ENCODE peak calls at places on chromosomes 11 and 22, in seven cellular contexts. K is trophoblast cell, F is PC-9, D is neural progenitor cell, A is PC-3, J is mesenchymal stem cell, N is DND-41. G is an unnamed sample.

GRCh38 chr11:12211331-12212065 is 101.1 kb downstream of the MICAL2 start:
- DNase-seq in A (no peak), N (no peak), K (no peak), J (no peak), F (no peak), D (no peak), G (no peak)

GRCh38 chr11:37506516-37506915 is 908.5 kb upstream of the RAG2 start:
- DNase-seq in J (no peak), A (no peak), D (no peak), F (no peak), N (no peak), K (no peak), G (no peak)

GRCh38 chr22:24389680-24390079 is 37.7 kb upstream of the ADORA2A start:
- DNase-seq in D (no peak), A (no peak), K (peak; percentile 83), N (no peak), J (no peak), F (no peak), G (no peak)

GRCh38 chr22:30457964-30458363 is 13.9 kb downstream of the SEC14L3 start:
- DNase-seq in D (no peak), J (no peak), A (peak; percentile 8), K (no peak), F (no peak), N (no peak), G (peak; percentile 80)

GRCh38 chr11:2122222-2122906 is 16.8 kb downstream of the IGF2 start:
- DNase-seq in D (no peak), N (no peak), A (peak; percentile 30), F (peak; percentile 35), K (no peak), J (peak; percentile 60), G (no peak)

GRCh38 chr11:86510097-86510496 is 135.4 kb downstream of the CCDC81 start:
- DNase-seq in F (no peak), D (no peak), J (no peak), N (no peak), K (no peak), A (no peak), G (no peak)

GRCh38 chr11:38646382-38646781 is 2048.3 kb upstream of the RAG2 start:
- DNase-seq in A (no peak), D (no peak), N (no peak), K (no peak), J (no peak), F (no peak), G (no peak)

GRCh38 chr11:10407055-10407454 is 48.0 kb upstream of the AMPD3 start:
- DNase-seq in N (no peak), F (peak; percentile 87), J (peak; percentile 76), A (peak; percentile 93), D (no peak), K (peak; percentile 80), G (peak; percentile 90)

GRCh38 chr11:94129505-94130335 is 1.1 kb downstream of the PANX1 start:
- DNase-seq in F (no peak), J (peak; percentile 51), N (peak; percentile 16), K (no peak), D (peak; percentile 69), A (peak; percentile 85), G (peak; percentile 43)

GRCh38 chr11:2687782-2688191 is 12.0 kb downstream of the KCNQ1OT1 start:
- DNase-seq in J (no peak), K (no peak), A (no peak), F (no peak), N (no peak), D (no peak), G (no peak)

GRCh38 chr11:107705027-107705426 is 6.8 kb downstream of the SLN start:
- DNase-seq in J (peak; percentile 90), D (no peak), A (peak; percentile 98), F (peak; percentile 78), N (no peak), K (peak; percentile 20), G (peak; percentile 96)

GRCh38 chr11:12163181-12163841 is 52.9 kb downstream of the MICAL2 start:
- DNase-seq in F (no peak), A (peak; percentile 46), D (no peak), J (peak; percentile 96), K (peak; percentile 84), N (no peak), G (peak; percentile 65)

GRCh38 chr22:37226514-37226913 is 14.2 kb upstream of the SSTR3 start:
- DNase-seq in N (no peak), F (no peak), A (no peak), K (no peak), D (no peak), J (no peak), G (no peak)

GRCh38 chr11:61745796-61746653 is 6.4 kb upstream of the MYRF start:
- DNase-seq in K (no peak), A (no peak), N (no peak), J (no peak), F (no peak), D (no peak), G (no peak)

GRCh38 chr22:41589260-41589600 is 410 bp downstream of the PMM1 start:
- DNase-seq in N (peak; percentile 46), K (no peak), J (peak; percentile 54), A (no peak), F (no peak), D (peak; percentile 66), G (peak; percentile 62)

DNA sequence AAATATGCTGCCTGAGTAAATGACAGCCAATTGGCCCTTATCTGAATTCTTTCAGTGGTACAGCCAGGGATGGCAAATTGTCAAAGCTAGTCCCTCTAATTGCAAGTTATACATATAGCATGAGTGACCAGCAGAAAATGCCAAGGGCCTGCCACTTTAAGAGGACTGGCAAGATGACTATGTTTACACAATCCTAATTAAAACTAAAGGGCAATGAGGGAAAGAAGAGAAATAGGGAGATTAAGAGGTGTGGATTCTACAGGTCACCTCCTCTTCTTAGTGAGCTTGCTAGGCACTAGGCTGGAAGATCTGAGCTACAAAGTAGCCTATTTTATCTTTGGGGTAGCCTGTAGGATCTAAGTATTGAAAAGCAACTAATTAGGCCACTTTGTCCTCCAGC is 13.5 kb downstream of the NUMA1 start:
- DNase-seq in D (no peak), A (no peak), K (no peak), F (no peak), N (no peak), J (no peak), G (peak; percentile 25)
- H3K4me2 ChIP-seq in D (peak overlapping the region; percentile 60), A (no peak overlapping the region), K (no peak overlapping the region), F (no peak overlapping the region), N (no peak overlapping the region), J (no peak overlapping the region), G (peak overlapping the region; percentile 26)

GRCh38 chr11:62959077-62959980 is 25.4 kb downstream of the SLC22A6 start:
- DNase-seq in A (no peak), N (no peak), K (no peak), D (no peak), F (no peak), J (no peak), G (no peak)

GRCh38 chr11:62953811-62954210 is 31.0 kb downstream of the SLC22A6 start:
- DNase-seq in F (no peak), A (peak; percentile 48), J (no peak), K (peak; percentile 35), D (no peak), N (no peak), G (peak; percentile 47)

GRCh38 chr11:62957147-62957546 is 27.6 kb downstream of the SLC22A6 start:
- DNase-seq in K (no peak), J (no peak), F (no peak), D (no peak), N (no peak), A (no peak), G (no peak)

GRCh38 chr11:62958547-62959071 is 26.2 kb downstream of the SLC22A6 start:
- DNase-seq in J (peak; percentile 23), F (no peak), N (no peak), D (no peak), K (no peak), A (no peak), G (peak; percentile 30)

DNA sequence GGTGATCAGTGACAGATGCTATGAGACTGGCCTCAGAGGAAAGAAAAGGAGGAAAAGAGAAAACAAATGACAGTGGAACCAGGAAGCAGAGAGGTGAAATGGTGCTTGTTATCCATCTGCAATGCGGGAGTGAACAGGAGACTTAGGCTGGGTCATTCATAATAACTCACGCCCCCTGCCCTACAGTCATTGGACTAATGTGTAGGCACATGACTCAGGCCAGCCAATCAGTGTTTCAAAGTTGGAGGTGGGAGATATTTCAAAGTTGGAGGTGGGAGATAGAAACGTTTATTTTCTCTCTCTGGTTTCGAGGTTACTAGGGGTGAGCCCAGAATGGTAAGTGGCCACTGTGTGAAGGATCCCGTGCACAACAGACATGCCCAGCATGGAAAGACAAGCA is 30.3 kb downstream of the SLC22A6 start:
- DNase-seq in D (no peak), N (no peak), K (no peak), J (no peak), A (no peak), F (no peak), G (no peak)
- H2AFZ ChIP-seq in D (peak overlapping the region; percentile 1), N (no peak overlapping the region), K (no peak overlapping the region), J (no peak overlapping the region), A (no peak overlapping the region), F (no peak overlapping the region), G (no peak overlapping the region)

GRCh38 chr11:92711913-92712312 is 257.5 kb upstream of the MTNR1B start:
- DNase-seq in D (no peak), N (no peak), J (no peak), K (no peak), F (peak; percentile 30), A (peak; percentile 8), G (peak; percentile 27)

GRCh38 chr11:92714111-92714510 is 255.3 kb upstream of the MTNR1B start:
- DNase-seq in N (no peak), A (no peak), D (peak; percentile 37), F (no peak), J (no peak), K (no peak), G (no peak)

DNA sequence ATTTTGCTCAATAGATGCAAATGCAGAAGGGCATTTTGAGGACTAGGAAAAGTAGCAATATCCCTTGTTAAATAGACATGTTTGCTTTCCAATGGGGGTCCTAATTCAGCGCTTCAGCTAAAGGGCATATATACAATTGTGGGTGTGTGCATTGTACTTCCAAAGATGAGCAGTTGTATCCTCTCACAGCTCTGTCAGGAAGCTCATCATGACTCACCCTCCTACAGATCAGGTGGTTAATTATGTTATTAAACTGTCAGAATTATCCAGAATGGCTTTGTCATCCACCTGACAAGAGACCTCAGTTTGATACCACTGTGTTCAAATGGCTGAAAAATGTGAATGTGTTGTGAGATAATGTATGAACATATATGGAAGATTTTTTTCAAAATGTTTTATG is 252.2 kb upstream of the MTNR1B start:
- DNase-seq in A (no peak), D (no peak), F (no peak), J (no peak), K (no peak), N (no peak), G (no peak)
- H3K4me2 ChIP-seq in A (no peak overlapping the region), D (no peak overlapping the region), F (no peak overlapping the region), J (no peak overlapping the region), K (no peak overlapping the region), N (no peak overlapping the region), G (no peak overlapping the region)

DNA sequence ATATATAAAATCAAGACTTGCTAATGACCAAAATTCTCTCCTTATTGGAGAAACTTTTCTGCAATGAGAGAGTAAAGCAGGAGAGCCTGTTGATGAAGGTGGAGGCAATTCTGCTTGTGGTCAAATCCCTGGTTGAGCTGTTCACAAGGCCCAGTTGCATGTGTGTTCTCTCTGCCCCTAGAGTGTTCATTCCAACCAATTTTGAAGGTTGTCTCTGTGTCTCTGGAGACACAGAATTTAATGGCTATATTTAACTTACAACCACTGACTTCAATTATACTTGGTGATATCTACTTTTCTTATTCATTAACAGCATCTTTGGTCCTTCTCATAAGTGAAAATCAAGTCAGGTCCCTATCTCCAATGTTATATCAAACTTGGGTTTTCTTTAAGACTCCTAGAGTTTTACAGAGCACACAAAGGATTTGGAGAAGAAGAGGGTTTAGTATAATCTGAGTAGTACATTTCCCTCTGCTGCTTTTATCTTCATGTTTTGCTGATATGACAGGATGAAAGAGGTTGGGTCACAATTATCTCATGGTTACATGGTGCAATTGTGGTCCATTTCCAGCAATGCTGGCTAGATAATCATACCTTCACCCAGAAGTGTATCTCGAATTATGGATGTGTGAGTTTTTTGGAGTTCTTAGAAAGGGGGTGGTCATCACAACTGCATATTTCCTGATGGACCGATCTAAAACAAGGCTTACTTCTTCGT is 4.0 kb downstream of the OOSP4A start:
- DNase-seq in N (no peak), A (no peak), J (no peak), F (no peak), K (no peak), D (no peak), G (no peak)
- H2AFZ ChIP-seq in N (no peak overlapping the region), A (no peak overlapping the region), J (no peak overlapping the region), F (no peak overlapping the region), K (no peak overlapping the region), D (no peak overlapping the region), G (no peak overlapping the region)